ENCODE peak calls at places on chromosomes 5 and 9, in five cellular contexts. U is neuronal stem cell, V is H1, L is IMR-90, J is mesendoderm. I is an unnamed sample.

GRCh38 chr9:13707635-13708410 is 428.3 kb upstream of the MPDZ start:
- DNase-seq in J (peak; percentile 8), V (no peak), L (peak; percentile 47), U (no peak), I (no peak)

GRCh38 chr5:150469718-150470470 is 20.4 kb upstream of the RPS14 start:
- DNase-seq in J (peak; percentile 67), L (peak; percentile 98), V (no peak), U (no peak), I (peak; percentile 85)

GRCh38 chr5:98750693-98751092 is 22.8 kb upstream of the RGMB start:
- DNase-seq in U (no peak), J (peak; percentile 89), V (no peak), L (no peak), I (peak; percentile 53)

GRCh38 chr5:135245521-135246499 is 153.2 kb downstream of the MACROH2A1 start:
- DNase-seq in J (no peak), V (no peak), U (no peak), L (peak; percentile 73), I (no peak)

GRCh38 chr5:9698125-9698848 is 68.1 kb upstream of the TAS2R1 start:
- DNase-seq in U (no peak), V (no peak), J (no peak), L (peak; percentile 71), I (peak; percentile 51)

GRCh38 chr5:35016179-35017056 is 31.3 kb downstream of the AGXT2 start:
- DNase-seq in V (no peak), L (peak; percentile 59), U (no peak), J (no peak), I (no peak)

GRCh38 chr9:109341561-109341960 is 20.7 kb upstream of the EPB41L4B start:
- DNase-seq in U (no peak), V (no peak), J (no peak), L (no peak), I (peak; percentile 7)

GRCh38 chr9:652896-653295 is 188.6 kb upstream of the DMRT1 start:
- DNase-seq in J (no peak), U (no peak), L (no peak), V (no peak), I (peak; percentile 48)

GRCh38 chr5:72036951-72037350 is 70.3 kb upstream of the MAP1B start:
- DNase-seq in U (no peak), V (no peak), J (peak; percentile 81), L (peak; percentile 4), I (peak; percentile 26)

GRCh38 chr9:99112750-99113417 is 8.0 kb downstream of the TGFBR1 start:
- DNase-seq in J (peak; percentile 43), U (no peak), L (no peak), V (no peak), I (no peak)

GRCh38 chr5:113067635-113068344 is 91.2 kb downstream of the DCP2 start:
- DNase-seq in L (peak; percentile 94), U (no peak), J (no peak), V (no peak), I (no peak)

GRCh38 chr5:165029471-165029870 is 1524.1 kb downstream of the MAT2B start:
- DNase-seq in L (peak; percentile 0), J (peak; percentile 89), U (peak; percentile 8), V (peak; percentile 21), I (peak; percentile 7)

GRCh38 chr9:84121991-84122523 is 141.5 kb downstream of the RMI1 start:
- DNase-seq in L (peak; percentile 65), J (no peak), U (no peak), V (no peak), I (no peak)

GRCh38 chr5:149667084-149667826 is 62.9 kb upstream of the PPARGC1B start:
- DNase-seq in U (no peak), J (peak; percentile 62), V (no peak), L (peak; percentile 7), I (peak; percentile 77)

GRCh38 chr9:130104413-130105193 is 50.9 kb downstream of the GPR107 start:
- DNase-seq in J (no peak), U (no peak), V (no peak), L (no peak), I (no peak)

GRCh38 chr9:130110166-130110565 is 56.5 kb downstream of the GPR107 start:
- DNase-seq in J (peak; percentile 64), U (no peak), L (no peak), V (no peak), I (no peak)

GRCh38 chr9:130110596-130111021 is 56.9 kb downstream of the GPR107 start:
- DNase-seq in U (no peak), L (peak; percentile 59), V (no peak), J (peak; percentile 19), I (no peak)

GRCh38 chr9:130106860-130107848 is 53.4 kb downstream of the GPR107 start:
- DNase-seq in V (peak; percentile 19), J (peak; percentile 81), L (peak; percentile 87), U (peak; percentile 82), I (peak; percentile 88)

DNA sequence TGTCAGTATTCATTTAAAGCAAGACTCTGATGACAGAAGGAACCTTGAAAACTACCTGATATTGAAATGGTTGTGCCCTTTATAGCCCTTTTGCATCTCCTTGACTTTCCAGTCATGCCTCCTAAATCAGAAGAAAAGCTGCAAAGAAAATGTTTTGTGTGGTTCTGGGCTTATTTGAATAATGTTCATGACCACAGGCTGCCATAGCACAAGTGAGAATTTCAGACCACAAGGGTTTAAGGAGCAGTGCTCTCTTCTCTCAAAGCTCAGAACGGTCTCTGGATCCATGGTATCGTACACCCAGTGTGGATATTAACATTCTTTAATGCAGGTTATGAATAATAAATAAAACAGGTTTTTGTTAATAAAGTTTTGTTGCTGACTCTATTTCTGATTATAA is 54.2 kb downstream of the GPR107 start:
- DNase-seq in L (no peak), J (no peak), V (no peak), U (no peak), I (no peak)
- H3K4me1 ChIP-seq in L (peaks cover 15% of the 10 kb centered on the region), J (no peaks in the 10 kb centered on the region), V (no peaks in the 10 kb centered on the region), U (no peaks in the 10 kb centered on the region), I (no peaks in the 10 kb centered on the region)

DNA sequence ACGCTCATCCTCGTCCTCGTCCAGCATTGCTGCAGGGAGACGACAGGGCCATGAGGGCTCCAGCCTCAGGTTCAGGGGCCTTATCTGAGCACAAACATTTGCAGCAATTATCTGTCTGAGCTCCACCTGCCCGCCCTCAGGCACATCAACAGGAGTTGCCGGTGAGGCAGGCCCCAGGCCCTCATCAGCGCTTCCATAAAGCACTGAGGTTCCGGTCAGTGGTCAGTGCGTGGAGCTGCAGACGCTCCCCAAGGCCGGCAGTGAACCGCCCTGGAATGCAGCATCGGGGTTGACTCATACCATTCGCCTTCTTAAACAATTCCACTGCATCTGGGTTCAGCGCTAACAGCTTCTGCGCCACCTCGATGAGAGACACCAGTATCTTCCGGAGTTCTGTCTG is 15.2 kb downstream of the UBAC1 start:
- DNase-seq in J (no peak), U (no peak), L (no peak), V (no peak), I (peak; percentile 99)
- H3K9ac ChIP-seq in J (no peak overlapping the region), U (no peak overlapping the region), L (no peak overlapping the region), V (no peak overlapping the region), I (no peak overlapping the region)

GRCh38 chr9:4297795-4298254 is 2.0 kb downstream of the GLIS3 start:
- DNase-seq in V (no peak), U (peak; percentile 80), L (peak; percentile 65), J (peak; percentile 88), I (no peak)

GRCh38 chr9:4296217-4296616 is 3.7 kb downstream of the GLIS3 start:
- DNase-seq in L (no peak), V (no peak), J (no peak), U (no peak), I (no peak)

GRCh38 chr9:4298255-4299005 is 1.4 kb downstream of the GLIS3 start:
- DNase-seq in L (peak; percentile 27), U (no peak), V (no peak), J (peak; percentile 82), I (peak; percentile 84)

GRCh38 chr9:4299006-4299795 is 667 bp downstream of the GLIS3 start:
- DNase-seq in J (peak; percentile 51), U (peak; percentile 54), L (peak; percentile 50), V (no peak), I (peak; percentile 39)

DNA sequence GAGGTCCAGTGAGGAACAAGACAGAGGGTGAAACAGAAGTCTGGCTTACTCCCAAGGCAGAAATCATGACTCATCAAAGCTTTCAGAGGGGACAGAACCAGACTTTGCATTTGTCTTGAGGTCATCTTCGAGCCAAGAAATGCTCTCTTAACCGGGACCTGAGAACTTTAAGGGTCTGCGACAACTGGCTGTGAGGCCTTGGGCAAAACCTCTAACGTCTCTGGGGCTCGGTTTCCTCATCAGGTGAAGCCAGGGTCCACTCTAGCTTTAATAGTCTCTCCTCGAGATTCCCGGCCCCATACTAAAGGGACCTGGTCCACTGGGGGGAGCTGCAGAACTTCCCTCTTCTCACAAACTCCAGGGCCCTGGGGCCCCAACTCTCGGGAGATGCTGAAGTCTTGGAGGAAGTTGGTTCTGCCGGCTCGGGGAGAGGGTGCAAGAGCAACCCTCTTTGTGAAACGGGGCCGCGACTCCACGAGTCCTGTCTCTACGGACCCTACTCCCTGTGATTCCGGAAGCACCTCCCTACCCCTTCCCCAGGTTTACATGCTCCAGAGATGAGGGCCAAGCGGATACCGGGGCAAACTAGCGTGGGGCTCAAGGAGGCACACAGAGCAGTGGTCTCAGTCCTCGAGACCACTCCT is 2.6 kb downstream of the GLIS3 start:
- DNase-seq in J (peak; percentile 94), L (peak; percentile 87), U (peak; percentile 42), V (no peak), I (peak; percentile 56)
- H3K23ac ChIP-seq in J (no peak overlapping the region), L (peak overlapping the region; percentile 60), U (peak overlapping the region; percentile 81), V (no peak overlapping the region), I (no peak overlapping the region)

GRCh38 chr5:122154491-122154890 is 25.1 kb downstream of the ZNF474 start:
- DNase-seq in V (no peak), U (no peak), J (no peak), L (peak; percentile 80), I (no peak)

GRCh38 chr5:122153230-122153629 is 23.9 kb downstream of the ZNF474 start:
- DNase-seq in J (no peak), U (no peak), L (peak; percentile 91), V (no peak), I (no peak)

GRCh38 chr5:122153774-122154173 is 24.4 kb downstream of the ZNF474 start:
- DNase-seq in L (peak; percentile 26), J (peak; percentile 32), V (no peak), U (no peak), I (no peak)

GRCh38 chr5:122156724-122157325 is 27.5 kb downstream of the ZNF474 start:
- DNase-seq in V (no peak), J (peak; percentile 60), L (peak; percentile 78), U (no peak), I (peak; percentile 58)

DNA sequence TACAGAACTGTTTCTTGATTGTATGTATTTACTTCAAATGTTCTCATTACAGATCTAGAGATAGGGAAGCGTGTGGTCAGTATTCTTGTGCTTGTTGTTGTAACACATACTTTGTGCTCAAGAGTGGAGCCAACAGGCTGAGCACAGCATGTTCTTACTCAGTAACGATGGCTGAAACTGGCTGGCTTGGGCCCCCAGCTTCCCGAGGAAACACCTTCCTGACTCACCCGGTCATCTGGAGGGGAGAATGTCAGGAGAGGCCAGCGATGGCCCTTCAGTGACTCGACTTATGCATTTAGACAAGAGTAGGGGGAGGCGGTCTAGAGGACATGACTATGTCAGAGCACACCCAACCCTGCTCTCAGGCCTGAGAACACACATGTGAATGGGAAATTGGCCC is 25.6 kb downstream of the ZNF474 start:
- DNase-seq in L (peak; percentile 89), U (no peak), V (no peak), J (peak; percentile 17), I (no peak)
- H3K4me1 ChIP-seq in L (peaks cover 34% of the 10 kb centered on the region), U (no peaks in the 10 kb centered on the region), V (no peaks in the 10 kb centered on the region), J (peaks cover 12% of the 10 kb centered on the region), I (peaks cover 4% of the 10 kb centered on the region)

GRCh38 chr5:80656425-80656824 is 1.6 kb upstream of the DHFR start:
- DNase-seq in V (no peak), J (peak; percentile 62), L (peak; percentile 52), U (no peak), I (no peak)
- H3K9ac ChIP-seq in V (no peak overlapping the region), J (no peak overlapping the region), L (peak overlapping the region; percentile 19), U (no peak overlapping the region), I (no peak overlapping the region)